ENCODE peak calls at places on chromosomes 5 and 9, in seven cellular contexts. Z, L, C, T, S, P and D are unnamed samples.

GRCh38 chr9:78054180-78054579 is 22.6 kb upstream of the GNAQ start:
- DNase-seq in S (no peak), T (no peak), L (no peak), C (no peak), Z (no peak), P (no peak), D (no peak)

GRCh38 chr5:116419258-116419657 is 155.4 kb downstream of the SEMA6A start:
- DNase-seq in T (no peak), S (no peak), C (no peak), Z (no peak), L (no peak), P (no peak), D (no peak)

GRCh38 chr9:120579139-120579749 is 723 bp downstream of the CDK5RAP2 start:
- DNase-seq in C (no peak), T (no peak), L (no peak), Z (no peak), P (no peak), S (no peak), D (no peak)

GRCh38 chr9:125541840-125542243 is 165.2 kb downstream of the MAPKAP1 start:
- DNase-seq in Z (no peak), S (no peak), C (no peak), L (no peak), P (no peak), T (no peak), D (peak; percentile 53)

GRCh38 chr5:142475102-142475501 is 150.3 kb upstream of the SPRY4 start:
- DNase-seq in C (no peak), L (no peak), T (no peak), Z (no peak), S (no peak), P (no peak), D (no peak)

GRCh38 chr5:64635056-64635686 is 55.1 kb upstream of the SHISAL2B start:
- DNase-seq in Z (no peak), S (peak; percentile 15), L (no peak), C (no peak), T (peak; percentile 62), P (no peak), D (peak; percentile 4)

GRCh38 chr5:95615164-95615467 is 4.8 kb upstream of the GPR150 start:
- DNase-seq in T (no peak), P (no peak), C (no peak), L (no peak), Z (no peak), S (no peak), D (no peak)

GRCh38 chr9:100455470-100455869 is 17.5 kb upstream of the TMEFF1 start:
- DNase-seq in C (no peak), S (no peak), T (peak; percentile 57), Z (no peak), L (no peak), P (no peak), D (peak; percentile 19)

GRCh38 chr5:10467281-10468198 is 25.9 kb downstream of the ROPN1L start:
- DNase-seq in S (no peak), L (no peak), P (no peak), Z (no peak), T (peak; percentile 58), C (no peak), D (peak; percentile 75)

GRCh38 chr5:10863763-10864383 is 102.8 kb upstream of the DAP start:
- DNase-seq in L (no peak), Z (no peak), C (no peak), T (peak; percentile 38), S (no peak), P (no peak), D (peak; percentile 24)

GRCh38 chr9:33320568-33321261 is 30.4 kb downstream of the NFX1 start:
- DNase-seq in Z (no peak), P (no peak), L (peak; percentile 27), S (peak; percentile 90), T (peak; percentile 98), C (no peak), D (peak; percentile 95)

GRCh38 chr9:84699897-84700395 is 30.4 kb downstream of the NTRK2 start:
- DNase-seq in Z (no peak), P (no peak), T (no peak), S (no peak), C (no peak), L (no peak), D (peak; percentile 57)

GRCh38 chr9:21326526-21327139 is 8.6 kb downstream of the KLHL9 start:
- DNase-seq in T (peak; percentile 59), P (no peak), C (no peak), Z (no peak), L (no peak), S (no peak), D (peak; percentile 25)

GRCh38 chr9:95005276-95006141 is 279.0 kb downstream of the AOPEP start:
- DNase-seq in C (no peak), T (peak; percentile 24), L (no peak), S (no peak), Z (no peak), P (no peak), D (no peak)

GRCh38 chr9:133102190-133103021 is 18.6 kb downstream of the RALGDS start:
- DNase-seq in C (no peak), P (peak; percentile 38), L (no peak), S (no peak), Z (no peak), T (no peak), D (no peak)

GRCh38 chr9:135520916-135521607 is at the start of gene LCN1:
- DNase-seq in S (no peak), T (no peak), C (no peak), L (no peak), Z (no peak), P (no peak), D (no peak)

GRCh38 chr5:150097152-150097551 is 10.8 kb upstream of the CSF1R start:
- DNase-seq in Z (no peak), S (no peak), L (no peak), T (no peak), C (no peak), P (no peak), D (no peak)

GRCh38 chr9:96859461-96860198 is 5.3 kb upstream of the ZNF782 start:
- DNase-seq in L (no peak), T (peak; percentile 26), S (peak; percentile 15), Z (no peak), P (no peak), C (no peak), D (peak; percentile 67)

GRCh38 chr5:83899351-83899970 is 178.8 kb upstream of the HAPLN1 start:
- DNase-seq in Z (no peak), L (no peak), P (no peak), T (no peak), S (no peak), C (no peak), D (peak; percentile 72)

GRCh38 chr5:178428341-178429155 is 161.6 kb downstream of the COL23A1 start:
- DNase-seq in Z (peak; percentile 59), T (no peak), P (peak; percentile 45), S (no peak), C (peak; percentile 81), L (no peak), D (no peak)

GRCh38 chr5:162209005-162209605 is 141.5 kb downstream of the GABRG2 start:
- DNase-seq in T (no peak), S (no peak), L (no peak), P (no peak), Z (no peak), C (no peak), D (no peak)

DNA sequence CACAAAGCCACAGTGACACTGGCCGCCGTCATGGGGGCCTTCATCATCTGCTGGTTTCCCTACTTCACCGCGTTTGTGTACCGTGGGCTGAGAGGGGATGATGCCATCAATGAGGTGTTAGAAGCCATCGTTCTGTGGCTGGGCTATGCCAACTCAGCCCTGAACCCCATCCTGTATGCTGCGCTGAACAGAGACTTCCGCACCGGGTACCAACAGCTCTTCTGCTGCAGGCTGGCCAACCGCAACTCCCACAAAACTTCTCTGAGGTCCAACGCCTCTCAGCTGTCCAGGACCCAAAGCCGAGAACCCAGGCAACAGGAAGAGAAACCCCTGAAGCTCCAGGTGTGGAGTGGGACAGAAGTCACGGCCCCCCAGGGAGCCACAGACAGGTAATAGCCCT is 26.1 kb downstream of the HRH2 start:
- DNase-seq in C (no peak), L (no peak), Z (no peak), P (no peak), T (no peak), S (no peak), D (no peak)
- H3K27ac ChIP-seq in C (peak overlapping the region; percentile 92), L (no peak overlapping the region), Z (peak overlapping the region; percentile 91), P (no peak overlapping the region), T (no peak overlapping the region), S (no peak overlapping the region), D (no peak overlapping the region)

GRCh38 chr9:35827486-35827885 is 1.0 kb downstream of the FAM221B start:
- DNase-seq in C (no peak), L (no peak), Z (no peak), S (no peak), T (peak; percentile 56), P (no peak), D (peak; percentile 50)
- TF ChIP-seq CTCF in C (no peak), L (no peak), Z (no peak), S (no peak), T (no peak), P (no peak), D (no peak)

GRCh38 chr5:157288405-157289163 is 22.7 kb downstream of the CYFIP2 start:
- DNase-seq in T (no peak), C (no peak), S (no peak), Z (no peak), P (no peak), L (no peak), D (no peak)

GRCh38 chr5:157286761-157287211 is 20.9 kb downstream of the CYFIP2 start:
- DNase-seq in L (no peak), Z (peak; percentile 58), C (peak; percentile 70), P (no peak), T (no peak), S (no peak), D (no peak)

GRCh38 chr5:157283434-157283833 is 17.5 kb downstream of the CYFIP2 start:
- DNase-seq in Z (peak; percentile 51), P (no peak), L (no peak), T (no peak), S (no peak), C (no peak), D (no peak)

GRCh38 chr5:157284458-157285212 is 18.7 kb downstream of the CYFIP2 start:
- DNase-seq in C (no peak), L (no peak), T (no peak), Z (peak; percentile 21), P (no peak), S (no peak), D (no peak)

DNA sequence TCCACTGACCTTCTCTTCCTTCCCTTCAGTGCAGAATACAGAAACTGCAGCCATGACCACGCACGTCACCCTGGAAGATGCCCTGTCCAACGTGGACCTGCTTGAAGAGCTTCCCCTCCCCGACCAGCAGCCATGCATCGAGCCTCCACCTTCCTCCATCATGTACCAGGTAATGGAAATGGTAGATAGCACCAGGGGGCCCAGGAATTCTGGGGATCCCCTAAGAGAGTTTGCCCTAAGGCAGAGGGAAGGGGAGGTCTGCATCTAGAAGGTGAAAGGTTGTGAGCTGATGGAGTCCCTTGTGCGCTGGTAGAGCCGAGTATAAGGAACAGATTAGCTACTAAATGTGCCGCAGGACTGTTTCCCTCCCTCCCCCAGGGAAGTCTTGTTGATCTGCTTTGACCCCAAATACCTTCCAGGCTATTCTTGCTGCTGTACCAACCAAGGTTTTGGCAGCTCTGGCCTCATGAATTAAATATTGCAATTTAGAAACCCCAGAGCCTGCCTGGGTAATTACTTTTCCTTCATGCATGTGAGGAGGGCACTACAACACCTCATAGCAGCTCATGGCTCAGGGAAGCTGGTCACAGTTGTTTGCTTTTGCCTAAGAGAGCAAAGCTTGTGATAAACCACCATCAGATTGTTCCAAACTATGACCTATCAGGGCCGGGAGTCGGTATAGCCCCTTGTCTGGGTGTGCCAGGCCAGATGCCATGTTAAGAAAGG is 19.6 kb downstream of the CYFIP2 start:
- DNase-seq in Z (peak; percentile 43), C (no peak), S (no peak), L (no peak), P (no peak), T (no peak), D (no peak)
- H3K27ac ChIP-seq in Z (peak overlapping the region; percentile 86), C (peak overlapping the region; percentile 87), S (no peak overlapping the region), L (no peak overlapping the region), P (no peak overlapping the region), T (no peak overlapping the region), D (no peak overlapping the region)

GRCh38 chr9:68678430-68678829 is 26.6 kb upstream of the PIP5K1B start:
- DNase-seq in Z (no peak), T (no peak), S (no peak), L (peak; percentile 41), C (no peak), P (no peak), D (no peak)
- TF ChIP-seq CTCF in Z (peak; percentile 42), T (no peak), S (peak; percentile 25), L (no peak), C (peak; percentile 54), P (peak; percentile 10), D (no peak)